ENCODE peak calls at places on chromosomes 2 and 18, in six cellular contexts. One of them, this sample, is unnamed.

GRCh38 chr2:66440011-66440542 is 5.2 kb downstream of the MEIS1 start:
- DNase-seq in IMR-90: no peak
- DNase-seq in mesendoderm: peak
- DNase-seq in neuronal stem cell: no peak
- DNase-seq in H9: no peak
- DNase-seq in H1: no peak
- DNase-seq in this sample: peak

GRCh38 chr2:214103199-214104001 is 307.5 kb upstream of the VWC2L start:
- DNase-seq in IMR-90: peak
- DNase-seq in mesendoderm: no peak
- DNase-seq in neuronal stem cell: no peak
- DNase-seq in H9: no peak
- DNase-seq in H1: no peak
- DNase-seq in this sample: peak

GRCh38 chr2:233519787-233520611 is 46.6 kb downstream of the USP40 start:
- DNase-seq in IMR-90: no peak
- DNase-seq in mesendoderm: no peak
- DNase-seq in neuronal stem cell: no peak
- DNase-seq in H9: no peak
- DNase-seq in H1: no peak
- DNase-seq in this sample: no peak

GRCh38 chr2:3578987-3579386 is 3.9 kb downstream of the RPS7 start:
- DNase-seq in IMR-90: no peak
- DNase-seq in mesendoderm: no peak
- DNase-seq in neuronal stem cell: no peak
- DNase-seq in H9: no peak
- DNase-seq in H1: no peak
- DNase-seq in this sample: no peak

GRCh38 chr2:64202206-64202864 is 58.1 kb upstream of the PELI1 start:
- DNase-seq in IMR-90: peak
- DNase-seq in mesendoderm: peak
- DNase-seq in neuronal stem cell: no peak
- DNase-seq in H9: no peak
- DNase-seq in H1: no peak
- DNase-seq in this sample: peak

GRCh38 chr2:13597176-13597575 is 880.4 kb downstream of the TRIB2 start:
- DNase-seq in IMR-90: no peak
- DNase-seq in mesendoderm: no peak
- DNase-seq in neuronal stem cell: no peak
- DNase-seq in H9: no peak
- DNase-seq in H1: no peak
- DNase-seq in this sample: no peak

GRCh38 chr2:1132328-1132964 is 181.8 kb downstream of the SNTG2 start:
- DNase-seq in IMR-90: no peak
- DNase-seq in mesendoderm: no peak
- DNase-seq in neuronal stem cell: no peak
- DNase-seq in H9: no peak
- DNase-seq in H1: no peak
- DNase-seq in this sample: no peak

GRCh38 chr2:226802573-226802972 is 3.0 kb upstream of the IRS1 start:
- DNase-seq in IMR-90: peak
- DNase-seq in mesendoderm: peak
- DNase-seq in neuronal stem cell: no peak
- DNase-seq in H9: no peak
- DNase-seq in H1: no peak
- DNase-seq in this sample: peak

GRCh38 chr2:217026161-217026560 is 166.3 kb upstream of the TNP1 start:
- DNase-seq in IMR-90: no peak
- DNase-seq in mesendoderm: no peak
- DNase-seq in neuronal stem cell: no peak
- DNase-seq in H9: no peak
- DNase-seq in H1: no peak
- DNase-seq in this sample: no peak

GRCh38 chr2:98972582-98973167 is 36.6 kb upstream of the CRACDL start:
- DNase-seq in IMR-90: no peak
- DNase-seq in mesendoderm: no peak
- DNase-seq in neuronal stem cell: no peak
- DNase-seq in H9: no peak
- DNase-seq in H1: no peak
- DNase-seq in this sample: no peak

GRCh38 chr2:41621578-41621977 is 426.2 kb upstream of the PKDCC start:
- DNase-seq in IMR-90: no peak
- DNase-seq in mesendoderm: no peak
- DNase-seq in neuronal stem cell: no peak
- DNase-seq in H9: no peak
- DNase-seq in H1: no peak
- DNase-seq in this sample: no peak

GRCh38 chr2:146461068-146461467 is 1383.8 kb upstream of the ACVR2A start:
- DNase-seq in IMR-90: no peak
- DNase-seq in mesendoderm: no peak
- DNase-seq in neuronal stem cell: no peak
- DNase-seq in H9: no peak
- DNase-seq in H1: no peak
- DNase-seq in this sample: no peak

GRCh38 chr2:70851704-70852103 is 16.1 kb upstream of the CD207 start:
- DNase-seq in IMR-90: no peak
- DNase-seq in mesendoderm: no peak
- DNase-seq in neuronal stem cell: no peak
- DNase-seq in H9: no peak
- DNase-seq in H1: no peak
- DNase-seq in this sample: no peak

GRCh38 chr2:234724850-234725249 is 227.0 kb upstream of the SH3BP4 start:
- DNase-seq in IMR-90: no peak
- DNase-seq in mesendoderm: no peak
- DNase-seq in neuronal stem cell: no peak
- DNase-seq in H9: no peak
- DNase-seq in H1: no peak
- DNase-seq in this sample: no peak

GRCh38 chr2:236746833-236747232 is 177.2 kb downstream of the ACKR3 start:
- DNase-seq in IMR-90: no peak
- DNase-seq in mesendoderm: no peak
- DNase-seq in neuronal stem cell: no peak
- DNase-seq in H9: no peak
- DNase-seq in H1: no peak
- DNase-seq in this sample: no peak

GRCh38 chr18:26466026-26466425 is 82.3 kb downstream of the KCTD1 start:
- DNase-seq in IMR-90: no peak
- DNase-seq in mesendoderm: no peak
- DNase-seq in neuronal stem cell: no peak
- DNase-seq in H9: no peak
- DNase-seq in H1: no peak
- DNase-seq in this sample: no peak

GRCh38 chr2:170587117-170587516 is 128.0 kb upstream of the SP5 start:
- DNase-seq in IMR-90: no peak
- DNase-seq in mesendoderm: no peak
- DNase-seq in neuronal stem cell: no peak
- DNase-seq in H9: no peak
- DNase-seq in H1: no peak
- DNase-seq in this sample: peak

GRCh38 chr2:98412751-98413445 is 31.8 kb upstream of the INPP4A start:
- DNase-seq in IMR-90: peak
- DNase-seq in mesendoderm: peak
- DNase-seq in neuronal stem cell: peak
- DNase-seq in H9: no peak
- DNase-seq in H1: no peak
- DNase-seq in this sample: peak

GRCh38 chr2:20650412-20650879 is 452 bp downstream of the HS1BP3 start:
- DNase-seq in IMR-90: peak
- DNase-seq in mesendoderm: peak
- DNase-seq in neuronal stem cell: no peak
- DNase-seq in H9: peak
- DNase-seq in H1: no peak
- DNase-seq in this sample: peak

GRCh38 chr2:184597571-184597980 is 753 bp upstream of the ZNF804A start:
- DNase-seq in IMR-90: peak
- DNase-seq in mesendoderm: peak
- DNase-seq in neuronal stem cell: peak
- DNase-seq in H9: peak
- DNase-seq in H1: peak
- DNase-seq in this sample: peak

GRCh38 chr2:37652199-37652640 is 19.2 kb downstream of the CDC42EP3 start:
- DNase-seq in IMR-90: peak
- DNase-seq in mesendoderm: peak
- DNase-seq in neuronal stem cell: no peak
- DNase-seq in H9: no peak
- DNase-seq in H1: no peak
- DNase-seq in this sample: peak

GRCh38 chr2:127401757-127402695 is 14.3 kb upstream of the MAP3K2 start:
- DNase-seq in IMR-90: peak
- DNase-seq in mesendoderm: no peak
- DNase-seq in neuronal stem cell: no peak
- DNase-seq in H9: no peak
- DNase-seq in H1: no peak
- DNase-seq in this sample: no peak

GRCh38 chr18:76264073-76264472 is 231.0 kb downstream of the ZNF516 start:
- DNase-seq in IMR-90: no peak
- DNase-seq in mesendoderm: no peak
- DNase-seq in neuronal stem cell: no peak
- DNase-seq in H9: no peak
- DNase-seq in H1: no peak
- DNase-seq in this sample: no peak

GRCh38 chr2:239715606-239716005 is 309.5 kb downstream of the NDUFA10 start:
- DNase-seq in IMR-90: no peak
- DNase-seq in mesendoderm: no peak
- DNase-seq in neuronal stem cell: no peak
- DNase-seq in H9: peak
- DNase-seq in H1: no peak
- DNase-seq in this sample: no peak

GRCh38 chr2:239716009-239716408 is 309.1 kb downstream of the NDUFA10 start:
- DNase-seq in IMR-90: no peak
- DNase-seq in mesendoderm: no peak
- DNase-seq in neuronal stem cell: no peak
- DNase-seq in H9: no peak
- DNase-seq in H1: no peak
- DNase-seq in this sample: no peak

GRCh38 chr2:239716536-239717318 is 308.4 kb downstream of the NDUFA10 start:
- DNase-seq in IMR-90: no peak
- DNase-seq in mesendoderm: no peak
- DNase-seq in neuronal stem cell: no peak
- DNase-seq in H9: peak
- DNase-seq in H1: no peak
- DNase-seq in this sample: no peak

GRCh38 chr2:239714116-239714515 is 311.0 kb downstream of the NDUFA10 start:
- DNase-seq in IMR-90: no peak
- DNase-seq in mesendoderm: no peak
- DNase-seq in neuronal stem cell: no peak
- DNase-seq in H9: no peak
- DNase-seq in H1: no peak
- DNase-seq in this sample: no peak

GRCh38 chr2:239715202-239715601 is 309.9 kb downstream of the NDUFA10 start:
- DNase-seq in IMR-90: no peak
- DNase-seq in mesendoderm: no peak
- DNase-seq in neuronal stem cell: no peak
- DNase-seq in H9: peak
- DNase-seq in H1: no peak
- DNase-seq in this sample: no peak
- H2BK15ac ChIP-seq in IMR-90: no peak
- H2BK15ac ChIP-seq in mesendoderm: no peak
- H2BK15ac ChIP-seq in neuronal stem cell: peak
- H2BK15ac ChIP-seq in H9: no peak
- H2BK15ac ChIP-seq in H1: no peak
- H2BK15ac ChIP-seq in this sample: no peak

GRCh38 chr18:62672600-62672999 is 42.7 kb upstream of the PHLPP1 start:
- DNase-seq in IMR-90: no peak
- DNase-seq in mesendoderm: no peak
- DNase-seq in neuronal stem cell: no peak
- DNase-seq in H9: no peak
- DNase-seq in H1: no peak
- DNase-seq in this sample: no peak
- H3K23ac ChIP-seq in IMR-90: no peak
- H3K23ac ChIP-seq in mesendoderm: no peak
- H3K23ac ChIP-seq in neuronal stem cell: no peak
- H3K23ac ChIP-seq in H9: no peak
- H3K23ac ChIP-seq in H1: no peak
- H3K23ac ChIP-seq in this sample: no peak

GRCh38 chr2:179594268-179595112 is 266.9 kb downstream of the ZNF385B start:
- DNase-seq in IMR-90: no peak
- DNase-seq in mesendoderm: no peak
- DNase-seq in neuronal stem cell: no peak
- DNase-seq in H9: no peak
- DNase-seq in H1: no peak
- DNase-seq in this sample: no peak

GRCh38 chr2:179592167-179592936 is 269.1 kb downstream of the ZNF385B start:
- DNase-seq in IMR-90: peak
- DNase-seq in mesendoderm: no peak
- DNase-seq in neuronal stem cell: no peak
- DNase-seq in H9: no peak
- DNase-seq in H1: no peak
- DNase-seq in this sample: no peak

GRCh38 chr2:179591690-179592089 is 269.7 kb downstream of the ZNF385B start:
- DNase-seq in IMR-90: no peak
- DNase-seq in mesendoderm: peak
- DNase-seq in neuronal stem cell: no peak
- DNase-seq in H9: no peak
- DNase-seq in H1: no peak
- DNase-seq in this sample: no peak

GRCh38 chr2:179595284-179595683 is 266.1 kb downstream of the ZNF385B start:
- DNase-seq in IMR-90: no peak
- DNase-seq in mesendoderm: peak
- DNase-seq in neuronal stem cell: no peak
- DNase-seq in H9: peak
- DNase-seq in H1: peak
- DNase-seq in this sample: no peak

GRCh38 chr2:179593323-179593722 is 268.1 kb downstream of the ZNF385B start:
- DNase-seq in IMR-90: no peak
- DNase-seq in mesendoderm: no peak
- DNase-seq in neuronal stem cell: no peak
- DNase-seq in H9: no peak
- DNase-seq in H1: no peak
- DNase-seq in this sample: no peak
- H2BK15ac ChIP-seq in IMR-90: no peak
- H2BK15ac ChIP-seq in mesendoderm: no peak
- H2BK15ac ChIP-seq in neuronal stem cell: no peak
- H2BK15ac ChIP-seq in H9: no peak
- H2BK15ac ChIP-seq in H1: no peak
- H2BK15ac ChIP-seq in this sample: no peak

GRCh38 chr2:181790716-181791649 is 100.5 kb upstream of the ITPRID2 start:
- DNase-seq in IMR-90: peak
- DNase-seq in mesendoderm: peak
- DNase-seq in neuronal stem cell: no peak
- DNase-seq in H9: no peak
- DNase-seq in H1: no peak
- DNase-seq in this sample: peak

GRCh38 chr2:181787310-181788048 is 104.1 kb upstream of the ITPRID2 start:
- DNase-seq in IMR-90: no peak
- DNase-seq in mesendoderm: no peak
- DNase-seq in neuronal stem cell: no peak
- DNase-seq in H9: no peak
- DNase-seq in H1: no peak
- DNase-seq in this sample: no peak

GRCh38 chr2:181792906-181793305 is 98.6 kb upstream of the ITPRID2 start:
- DNase-seq in IMR-90: no peak
- DNase-seq in mesendoderm: no peak
- DNase-seq in neuronal stem cell: no peak
- DNase-seq in H9: no peak
- DNase-seq in H1: no peak
- DNase-seq in this sample: no peak

GRCh38 chr2:181788883-181789555 is 102.5 kb upstream of the ITPRID2 start:
- DNase-seq in IMR-90: peak
- DNase-seq in mesendoderm: no peak
- DNase-seq in neuronal stem cell: no peak
- DNase-seq in H9: no peak
- DNase-seq in H1: no peak
- DNase-seq in this sample: no peak

GRCh38 chr2:181789827-181790448 is 101.6 kb upstream of the ITPRID2 start:
- DNase-seq in IMR-90: no peak
- DNase-seq in mesendoderm: no peak
- DNase-seq in neuronal stem cell: no peak
- DNase-seq in H9: no peak
- DNase-seq in H1: no peak
- DNase-seq in this sample: no peak
- H3K23ac ChIP-seq in IMR-90: peak
- H3K23ac ChIP-seq in mesendoderm: no peak
- H3K23ac ChIP-seq in neuronal stem cell: no peak
- H3K23ac ChIP-seq in H9: no peak
- H3K23ac ChIP-seq in H1: no peak
- H3K23ac ChIP-seq in this sample: no peak

This sample was measured in mesenchymal stem cell.